ENCODE peak calls at places on chromosomes 5 and 9, in seven cellular contexts. K is stimulated activated CD8-positive, alpha-beta memory T cell treated with anti-CD3 and anti-CD28 coated beads, Interleukin-2, amount 100 ng/mL, for 1 hour; Z is putamen; H is AG20443; I is fibroblast of the aortic adventitia; E is amniotic stem cell; C is dermis blood vessel endothelial cell. M is an unnamed sample.

GRCh38 chr9:74952281-74953151 is at the start of gene C9orf40:
- DNase-seq in K (peak), Z (peak), H (peak), I (peak), E (peak), C (peak), M (peak)

GRCh38 chr5:73160239-73160671 is 12.7 kb upstream of the TMEM174 start:
- DNase-seq in K (no peak), Z (no peak), H (no peak), I (no peak), E (no peak), C (no peak), M (no peak)

GRCh38 chr9:132776891-132777290 is 101.2 kb downstream of the AK8 start:
- DNase-seq in K (no peak), Z (no peak), H (no peak), I (no peak), E (no peak), C (no peak), M (no peak)

GRCh38 chr9:38154501-38155421 is 85.7 kb upstream of the SHB start:
- DNase-seq in K (no peak), Z (no peak), H (no peak), I (no peak), E (no peak), C (no peak), M (peak)

GRCh38 chr9:115209601-115210306 is 91.8 kb upstream of the TNC start:
- DNase-seq in K (no peak), Z (no peak), H (no peak), I (peak), E (no peak), C (no peak), M (peak)

GRCh38 chr5:95178046-95178651 is 106.7 kb downstream of the MCTP1 start:
- DNase-seq in K (no peak), Z (no peak), H (no peak), I (peak), E (no peak), C (peak), M (peak)

GRCh38 chr5:180137401-180138213 is 66.0 kb upstream of the RNF130 start:
- DNase-seq in K (no peak), Z (no peak), H (no peak), I (no peak), E (no peak), C (no peak), M (no peak)

GRCh38 chr5:139273572-139274264 is 19.8 kb upstream of the MATR3 start:
- DNase-seq in K (peak), Z (peak), H (peak), I (peak), E (peak), C (peak), M (peak)

GRCh38 chr5:74232281-74232680 is 408.2 kb downstream of the ENC1 start:
- DNase-seq in K (no peak), Z (no peak), H (peak), I (peak), E (peak), C (no peak), M (peak)

GRCh38 chr5:59583151-59583809 is 310.2 kb downstream of the PDE4D start:
- DNase-seq in K (no peak), Z (no peak), H (no peak), I (peak), E (no peak), C (no peak), M (no peak)

GRCh38 chr5:9499498-9499876 is 46.4 kb downstream of the SEMA5A start:
- DNase-seq in K (no peak), Z (no peak), H (no peak), I (no peak), E (no peak), C (no peak), M (no peak)

GRCh38 chr9:459491-460444 is 245.1 kb downstream of the DOCK8 start:
- DNase-seq in K (no peak), Z (no peak), H (no peak), I (no peak), E (no peak), C (no peak), M (no peak)

GRCh38 chr9:127185931-127186781 is 63.7 kb upstream of the ANGPTL2 start:
- DNase-seq in K (no peak), Z (peak), H (peak), I (peak), E (peak), C (peak), M (no peak)

GRCh38 chr9:81266674-81267073 is 422.7 kb downstream of the TLE1 start:
- DNase-seq in K (no peak), Z (no peak), H (no peak), I (peak), E (no peak), C (no peak), M (peak)

GRCh38 chr9:86549920-86550319 is 195.7 kb upstream of the TUT7 start:
- DNase-seq in K (no peak), Z (no peak), H (peak), I (peak), E (no peak), C (no peak), M (no peak)

GRCh38 chr9:90555351-90556057 is 87.1 kb downstream of the DIRAS2 start:
- DNase-seq in K (no peak), Z (no peak), H (no peak), I (no peak), E (no peak), C (no peak), M (no peak)

GRCh38 chr5:164000819-164001218 is 495.4 kb downstream of the MAT2B start:
- DNase-seq in K (no peak), Z (no peak), H (no peak), I (peak), E (no peak), C (no peak), M (no peak)

GRCh38 chr5:131628990-131629389 is 6.0 kb downstream of the RAPGEF6 start:
- DNase-seq in K (no peak), Z (no peak), H (peak), I (no peak), E (no peak), C (no peak), M (peak)

GRCh38 chr5:142915840-142916424 is 145.8 kb downstream of the ARHGAP26 start:
- DNase-seq in K (no peak), Z (no peak), H (peak), I (no peak), E (no peak), C (peak), M (peak)

GRCh38 chr9:126833710-126834345 is 26.6 kb upstream of the ZBTB34 start:
- DNase-seq in K (no peak), Z (peak), H (no peak), I (no peak), E (no peak), C (no peak), M (no peak)

GRCh38 chr5:172414618-172415599 is 39.4 kb downstream of the SH3PXD2B start:
- DNase-seq in K (no peak), Z (no peak), H (no peak), I (peak), E (no peak), C (no peak), M (no peak)

GRCh38 chr5:97839338-97840081 is 656.5 kb upstream of the RIOK2 start:
- DNase-seq in K (no peak), Z (no peak), H (no peak), I (peak), E (no peak), C (peak), M (peak)

GRCh38 chr5:142013734-142014495 is 1.1 kb upstream of the GNPDA1 start:
- DNase-seq in K (no peak), Z (peak), H (peak), I (peak), E (no peak), C (peak), M (peak)

GRCh38 chr5:112757468-112758208 is 20.0 kb downstream of the APC start:
- DNase-seq in K (no peak), Z (peak), H (peak), I (peak), E (peak), C (peak), M (peak)

GRCh38 chr9:123679330-123679987 is 250.5 kb downstream of the DENND1A start:
- DNase-seq in K (no peak), Z (no peak), H (peak), I (no peak), E (no peak), C (no peak), M (no peak)

GRCh38 chr9:121362813-121363585 is 7.1 kb downstream of the STOM start:
- DNase-seq in K (no peak), Z (no peak), H (peak), I (peak), E (no peak), C (peak), M (peak)

GRCh38 chr9:72602629-72603028 is 81.2 kb downstream of the TMC1 start:
- DNase-seq in K (no peak), Z (no peak), H (peak), I (peak), E (no peak), C (no peak), M (no peak)

M was measured in ELR.